ENCODE peak calls at places on chromosomes 5 and 9, in four cellular contexts. M, A, N and Q are unnamed samples.

GRCh38 chr9:14310247-14310646 is 3.7 kb downstream of the NFIB start:
- DNase-seq in M (no peak), A (no peak), N (no peak), Q (no peak)

GRCh38 chr9:109914280-109915027 is 134.5 kb downstream of the PALM2AKAP2 start:
- DNase-seq in A (no peak), N (no peak), M (peak; percentile 84), Q (no peak)

GRCh38 chr9:25716220-25716872 is 38.1 kb upstream of the TUSC1 start:
- DNase-seq in A (peak; percentile 80), M (peak; percentile 49), N (no peak), Q (no peak)

GRCh38 chr9:37100317-37100716 is 20.1 kb upstream of the ZCCHC7 start:
- DNase-seq in A (no peak), N (no peak), M (no peak), Q (no peak)

GRCh38 chr9:136081113-136081825 is 13.8 kb downstream of the NACC2 start:
- DNase-seq in A (no peak), M (no peak), N (no peak), Q (no peak)

GRCh38 chr9:88530051-88530450 is 4.9 kb upstream of the NXNL2 start:
- DNase-seq in M (no peak), N (no peak), A (peak; percentile 21), Q (no peak)

GRCh38 chr9:126857261-126857960 is 3.0 kb upstream of the ZBTB34 start:
- DNase-seq in N (no peak), M (no peak), A (peak; percentile 61), Q (no peak)

GRCh38 chr5:103014983-103015382 is 105.0 kb downstream of the GIN1 start:
- DNase-seq in A (peak; percentile 11), N (no peak), M (peak; percentile 48), Q (no peak)

GRCh38 chr9:113612828-113613227 is 149.3 kb downstream of the RGS3 start:
- DNase-seq in N (no peak), A (no peak), M (no peak), Q (no peak)

GRCh38 chr5:37882636-37883035 is 42.8 kb upstream of the GDNF start:
- DNase-seq in N (no peak), M (peak; percentile 77), A (no peak), Q (no peak)

GRCh38 chr9:134422301-134422700 is 96.0 kb downstream of the RXRA start:
- DNase-seq in A (peak; percentile 54), N (no peak), M (no peak), Q (no peak)

GRCh38 chr9:127999461-127999860 is 18.7 kb upstream of the EEIG1 start:
- DNase-seq in N (no peak), A (no peak), M (no peak), Q (no peak)

GRCh38 chr9:121059998-121060636 is 10.0 kb upstream of the C5 start:
- DNase-seq in N (no peak), A (peak; percentile 66), M (peak; percentile 80), Q (no peak)

GRCh38 chr9:100408541-100409175 is 18.3 kb upstream of the MSANTD3 start:
- DNase-seq in A (no peak), N (no peak), M (no peak), Q (no peak)

GRCh38 chr5:169071-169727 is 22.1 kb upstream of the LRRC14B start:
- DNase-seq in M (peak; percentile 38), A (peak; percentile 90), N (no peak), Q (peak; percentile 44)

GRCh38 chr5:111762895-111763294 is 5.9 kb upstream of the NREP start:
- DNase-seq in A (no peak), N (no peak), M (no peak), Q (no peak)

GRCh38 chr5:141507387-141508091 is 18.7 kb downstream of the PCDHGC5 start:
- DNase-seq in N (no peak), M (peak; percentile 83), A (no peak), Q (no peak)

GRCh38 chr5:179239256-179240135 is 105.8 kb downstream of the ADAMTS2 start:
- DNase-seq in N (no peak), M (no peak), A (no peak), Q (no peak)

GRCh38 chr5:127757576-127757975 is 54.4 kb downstream of the CCDC192 start:
- DNase-seq in N (no peak), A (peak; percentile 74), M (no peak), Q (no peak)
- TF ChIP-seq CTCF in N (no peak), A (peak; percentile 64), M (peak; percentile 44), Q (no peak)

GRCh38 chr9:129245276-129245675 is 67.2 kb upstream of the IER5L start:
- DNase-seq in N (no peak), A (peak; percentile 23), M (no peak), Q (no peak)
- TF ChIP-seq CTCF in N (no peak), A (no peak), M (no peak), Q (no peak)

GRCh38 chr9:35108946-35109575 is 6.1 kb upstream of the STOML2 start:
- DNase-seq in M (no peak), N (no peak), A (no peak), Q (no peak)

GRCh38 chr9:35110327-35110758 is 5.3 kb downstream of the ATOSB start:
- DNase-seq in A (peak; percentile 56), M (no peak), N (peak; percentile 58), Q (no peak)

GRCh38 chr9:35108461-35108860 is 5.5 kb upstream of the STOML2 start:
- DNase-seq in N (no peak), M (no peak), A (no peak), Q (no peak)

GRCh38 chr9:35112257-35113020 is 3.2 kb downstream of the ATOSB start:
- DNase-seq in M (no peak), N (peak; percentile 72), A (peak; percentile 35), Q (no peak)

GRCh38 chr9:35111006-35111933 is 4.4 kb downstream of the ATOSB start:
- DNase-seq in N (peak; percentile 95), M (peak; percentile 97), A (peak; percentile 98), Q (peak; percentile 88)
- TF ChIP-seq CTCF in N (no peak), M (no peak), A (no peak), Q (no peak)

GRCh38 chr5:90707698-90708097 is 149.1 kb downstream of the ADGRV1 start:
- DNase-seq in N (no peak), A (no peak), M (no peak), Q (no peak)

DNA sequence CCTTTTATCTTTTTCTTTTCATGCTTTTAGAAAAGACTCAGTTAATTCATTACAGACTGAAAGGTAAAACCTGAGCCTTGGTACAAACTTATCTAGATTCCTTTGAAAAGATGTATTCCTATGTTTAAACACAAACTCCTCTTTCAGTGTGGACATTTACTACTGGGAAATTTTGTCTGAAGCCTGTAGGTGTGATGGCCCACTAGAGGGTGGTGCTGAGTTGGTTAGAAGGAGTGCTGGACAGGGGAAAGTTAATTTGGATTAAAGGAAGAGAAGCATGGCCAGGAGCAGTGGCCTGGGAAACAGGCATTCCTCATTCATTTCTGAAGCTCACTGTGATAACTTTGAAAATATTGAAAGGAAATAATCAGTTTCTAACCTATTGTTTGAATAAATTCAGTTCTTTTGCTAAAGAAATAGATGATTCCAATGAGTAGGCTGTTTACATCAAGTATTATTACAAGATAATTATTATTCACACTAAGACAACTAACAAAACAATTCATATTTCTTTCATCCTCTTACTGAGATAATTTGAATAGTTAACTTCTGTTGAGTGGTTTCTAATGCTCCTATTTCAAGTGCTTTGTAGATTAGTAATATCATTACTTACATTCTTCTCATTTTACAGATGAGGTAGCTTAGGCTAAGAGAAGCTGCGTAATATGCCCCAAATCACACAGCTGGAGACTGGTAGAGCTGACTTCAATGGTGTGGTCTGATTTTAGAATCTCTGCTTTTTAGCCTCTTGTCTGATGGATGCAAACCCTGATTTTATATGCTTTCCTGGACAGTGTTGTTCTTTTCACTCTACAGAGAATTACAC is 150.9 kb downstream of the ADGRV1 start:
- DNase-seq in M (no peak), A (peak; percentile 57), N (no peak), Q (no peak)
- TF ChIP-seq CTCF in M (peak; percentile 78), A (peak; percentile 54), N (peak; percentile 29), Q (no peak)